ENCODE peak calls at places on chromosomes 7 and 10, in ten cellular contexts. One of them, this sample, is unnamed. For H3K27me3, the result is how much of the 10 kb centered on the place peaks cover.

GRCh38 chr10:133151528-133151927 is 8.5 kb upstream of the KNDC1 start:
- DNase-seq in adrenal gland: peak
- DNase-seq in adipocyte: no peak
- DNase-seq in spleen: no peak
- DNase-seq in RWPE2: no peak
- DNase-seq in AG04450: no peak
- DNase-seq in stomach: no peak
- DNase-seq in CD4-positive, CD25-positive, alpha-beta regulatory T cell: no peak
- DNase-seq in Panc1: no peak
- DNase-seq in cardiac muscle cell: no peak
- DNase-seq in this sample: no peak

GRCh38 chr7:75054744-75055527 is 18.7 kb downstream of the RCC1L start:
- DNase-seq in AG04450: peak
- DNase-seq in spleen: no peak
- DNase-seq in stomach: no peak
- DNase-seq in cardiac muscle cell: peak
- DNase-seq in Panc1: no peak
- DNase-seq in adipocyte: peak
- DNase-seq in RWPE2: no peak
- DNase-seq in adrenal gland: peak
- DNase-seq in CD4-positive, CD25-positive, alpha-beta regulatory T cell: no peak
- DNase-seq in this sample: no peak

GRCh38 chr10:66833861-66834260 is 92.0 kb upstream of the LRRTM3 start:
- DNase-seq in cardiac muscle cell: peak
- DNase-seq in spleen: no peak
- DNase-seq in CD4-positive, CD25-positive, alpha-beta regulatory T cell: no peak
- DNase-seq in stomach: no peak
- DNase-seq in adipocyte: no peak
- DNase-seq in RWPE2: no peak
- DNase-seq in AG04450: no peak
- DNase-seq in adrenal gland: no peak
- DNase-seq in Panc1: no peak
- DNase-seq in this sample: no peak

GRCh38 chr7:71482284-71482683 is 350.3 kb downstream of the GALNT17 start:
- DNase-seq in cardiac muscle cell: no peak
- DNase-seq in adrenal gland: no peak
- DNase-seq in CD4-positive, CD25-positive, alpha-beta regulatory T cell: no peak
- DNase-seq in spleen: no peak
- DNase-seq in RWPE2: no peak
- DNase-seq in stomach: no peak
- DNase-seq in adipocyte: no peak
- DNase-seq in AG04450: no peak
- DNase-seq in Panc1: no peak
- DNase-seq in this sample: no peak

GRCh38 chr7:66076459-66077329 is 1.1 kb downstream of the ASL start:
- DNase-seq in cardiac muscle cell: no peak
- DNase-seq in adipocyte: no peak
- DNase-seq in stomach: peak
- DNase-seq in spleen: peak
- DNase-seq in CD4-positive, CD25-positive, alpha-beta regulatory T cell: no peak
- DNase-seq in AG04450: no peak
- DNase-seq in adrenal gland: no peak
- DNase-seq in RWPE2: no peak
- DNase-seq in Panc1: no peak
- DNase-seq in this sample: peak

GRCh38 chr10:81288544-81288943 is 586.5 kb upstream of the NRG3 start:
- DNase-seq in stomach: no peak
- DNase-seq in adipocyte: no peak
- DNase-seq in RWPE2: no peak
- DNase-seq in adrenal gland: no peak
- DNase-seq in CD4-positive, CD25-positive, alpha-beta regulatory T cell: no peak
- DNase-seq in Panc1: no peak
- DNase-seq in cardiac muscle cell: no peak
- DNase-seq in AG04450: no peak
- DNase-seq in spleen: no peak
- DNase-seq in this sample: no peak

GRCh38 chr7:127571741-127572505 is 13.5 kb downstream of the GCC1 start:
- DNase-seq in adrenal gland: no peak
- DNase-seq in cardiac muscle cell: no peak
- DNase-seq in Panc1: no peak
- DNase-seq in CD4-positive, CD25-positive, alpha-beta regulatory T cell: no peak
- DNase-seq in AG04450: no peak
- DNase-seq in adipocyte: no peak
- DNase-seq in stomach: no peak
- DNase-seq in spleen: no peak
- DNase-seq in RWPE2: no peak
- DNase-seq in this sample: no peak

GRCh38 chr7:20828947-20829346 is 42.3 kb upstream of the SP8 start:
- DNase-seq in AG04450: no peak
- DNase-seq in RWPE2: no peak
- DNase-seq in adipocyte: no peak
- DNase-seq in stomach: no peak
- DNase-seq in cardiac muscle cell: no peak
- DNase-seq in adrenal gland: no peak
- DNase-seq in CD4-positive, CD25-positive, alpha-beta regulatory T cell: no peak
- DNase-seq in Panc1: no peak
- DNase-seq in spleen: no peak
- DNase-seq in this sample: no peak

GRCh38 chr10:128178319-128178937 is 52.2 kb upstream of the MKI67 start:
- DNase-seq in stomach: no peak
- DNase-seq in AG04450: no peak
- DNase-seq in adipocyte: no peak
- DNase-seq in RWPE2: no peak
- DNase-seq in adrenal gland: no peak
- DNase-seq in cardiac muscle cell: peak
- DNase-seq in Panc1: no peak
- DNase-seq in spleen: no peak
- DNase-seq in CD4-positive, CD25-positive, alpha-beta regulatory T cell: peak
- DNase-seq in this sample: no peak

GRCh38 chr10:76553700-76554470 is 1083.7 kb downstream of the KCNMA1 start:
- DNase-seq in AG04450: no peak
- DNase-seq in cardiac muscle cell: peak
- DNase-seq in RWPE2: no peak
- DNase-seq in spleen: no peak
- DNase-seq in CD4-positive, CD25-positive, alpha-beta regulatory T cell: no peak
- DNase-seq in Panc1: no peak
- DNase-seq in stomach: no peak
- DNase-seq in adrenal gland: no peak
- DNase-seq in adipocyte: no peak
- DNase-seq in this sample: no peak

GRCh38 chr7:108358553-108358952 is 97.7 kb downstream of the NRCAM start:
- DNase-seq in adipocyte: peak
- DNase-seq in AG04450: peak
- DNase-seq in CD4-positive, CD25-positive, alpha-beta regulatory T cell: no peak
- DNase-seq in spleen: no peak
- DNase-seq in cardiac muscle cell: peak
- DNase-seq in stomach: no peak
- DNase-seq in Panc1: peak
- DNase-seq in adrenal gland: no peak
- DNase-seq in RWPE2: no peak
- DNase-seq in this sample: no peak

GRCh38 chr7:140229591-140230516 is 53.1 kb upstream of the KDM7A start:
- DNase-seq in RWPE2: no peak
- DNase-seq in stomach: peak
- DNase-seq in spleen: peak
- DNase-seq in adrenal gland: no peak
- DNase-seq in AG04450: no peak
- DNase-seq in CD4-positive, CD25-positive, alpha-beta regulatory T cell: peak
- DNase-seq in adipocyte: peak
- DNase-seq in cardiac muscle cell: no peak
- DNase-seq in Panc1: no peak
- DNase-seq in this sample: no peak

GRCh38 chr7:7911339-7911738 is 57.3 kb upstream of the GLCCI1 start:
- DNase-seq in RWPE2: no peak
- DNase-seq in AG04450: peak
- DNase-seq in CD4-positive, CD25-positive, alpha-beta regulatory T cell: no peak
- DNase-seq in adrenal gland: no peak
- DNase-seq in stomach: no peak
- DNase-seq in adipocyte: peak
- DNase-seq in spleen: no peak
- DNase-seq in cardiac muscle cell: peak
- DNase-seq in Panc1: no peak
- DNase-seq in this sample: no peak

GRCh38 chr10:44334621-44335184 is 50.2 kb downstream of the CXCL12 start:
- DNase-seq in stomach: no peak
- DNase-seq in spleen: no peak
- DNase-seq in RWPE2: no peak
- DNase-seq in cardiac muscle cell: peak
- DNase-seq in AG04450: peak
- DNase-seq in adipocyte: peak
- DNase-seq in Panc1: no peak
- DNase-seq in adrenal gland: no peak
- DNase-seq in CD4-positive, CD25-positive, alpha-beta regulatory T cell: no peak
- DNase-seq in this sample: no peak

GRCh38 chr10:78134919-78135318 is 101.3 kb downstream of the RPS24 start:
- DNase-seq in AG04450: no peak
- DNase-seq in Panc1: no peak
- DNase-seq in spleen: no peak
- DNase-seq in adrenal gland: no peak
- DNase-seq in CD4-positive, CD25-positive, alpha-beta regulatory T cell: no peak
- DNase-seq in cardiac muscle cell: no peak
- DNase-seq in RWPE2: no peak
- DNase-seq in stomach: no peak
- DNase-seq in adipocyte: no peak
- DNase-seq in this sample: no peak

DNA sequence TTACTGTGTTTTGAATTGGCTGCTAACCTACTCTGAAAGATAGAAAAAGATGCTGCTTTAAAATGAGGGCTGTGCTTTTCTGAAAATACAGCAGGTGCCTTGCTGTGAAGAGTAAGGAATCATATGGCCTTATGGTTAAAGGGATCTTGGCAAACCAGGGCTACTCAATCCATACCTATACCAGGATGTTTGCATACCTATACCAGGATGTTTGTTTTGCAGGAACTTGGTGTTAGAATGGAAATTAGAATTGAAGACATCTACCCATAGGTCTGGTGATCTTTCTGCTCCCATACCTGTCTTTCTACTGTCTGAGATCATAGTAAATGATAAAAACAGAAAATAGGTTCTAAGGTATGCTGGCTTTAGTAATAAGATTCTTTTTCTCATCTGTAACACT is 200.2 kb upstream of the C7orf33 start:
- DNase-seq in adipocyte: no peak
- DNase-seq in Panc1: no peak
- DNase-seq in RWPE2: no peak
- DNase-seq in spleen: no peak
- DNase-seq in AG04450: no peak
- DNase-seq in cardiac muscle cell: no peak
- DNase-seq in adrenal gland: no peak
- DNase-seq in CD4-positive, CD25-positive, alpha-beta regulatory T cell: no peak
- DNase-seq in stomach: no peak
- DNase-seq in this sample: no peak
- H3K27me3 ChIP-seq in adipocyte: under half
- H3K27me3 ChIP-seq in Panc1: under half
- H3K27me3 ChIP-seq in RWPE2: under half
- H3K27me3 ChIP-seq in spleen: under half
- H3K27me3 ChIP-seq in AG04450: under half
- H3K27me3 ChIP-seq in cardiac muscle cell: under half
- H3K27me3 ChIP-seq in adrenal gland: under half
- H3K27me3 ChIP-seq in CD4-positive, CD25-positive, alpha-beta regulatory T cell: under half
- H3K27me3 ChIP-seq in stomach: under half
- H3K27me3 ChIP-seq in this sample: under half

DNA sequence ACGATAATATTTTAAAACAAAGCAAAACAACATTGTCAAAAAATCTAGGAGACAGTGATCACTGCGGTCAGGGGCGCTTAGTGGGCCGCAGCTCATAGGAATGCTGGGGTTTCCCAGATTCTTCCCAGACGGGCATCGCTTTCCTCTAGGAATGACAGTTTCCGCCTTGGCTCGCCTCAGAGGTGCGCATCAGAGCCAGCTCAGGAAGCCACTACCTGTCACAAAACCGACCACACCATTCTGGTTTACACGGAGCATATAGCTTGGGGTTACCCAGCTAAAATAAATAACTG is 292.6 kb upstream of the NFE2L3 start:
- DNase-seq in adipocyte: no peak
- DNase-seq in cardiac muscle cell: no peak
- DNase-seq in adrenal gland: no peak
- DNase-seq in Panc1: no peak
- DNase-seq in AG04450: no peak
- DNase-seq in stomach: no peak
- DNase-seq in CD4-positive, CD25-positive, alpha-beta regulatory T cell: no peak
- DNase-seq in RWPE2: no peak
- DNase-seq in spleen: no peak
- DNase-seq in this sample: no peak
- H3K27me3 ChIP-seq in adipocyte: under half
- H3K27me3 ChIP-seq in cardiac muscle cell: under half
- H3K27me3 ChIP-seq in adrenal gland: half or more
- H3K27me3 ChIP-seq in Panc1: under half
- H3K27me3 ChIP-seq in AG04450: under half
- H3K27me3 ChIP-seq in stomach: half or more
- H3K27me3 ChIP-seq in CD4-positive, CD25-positive, alpha-beta regulatory T cell: half or more
- H3K27me3 ChIP-seq in RWPE2: under half
- H3K27me3 ChIP-seq in spleen: half or more
- H3K27me3 ChIP-seq in this sample: under half

DNA sequence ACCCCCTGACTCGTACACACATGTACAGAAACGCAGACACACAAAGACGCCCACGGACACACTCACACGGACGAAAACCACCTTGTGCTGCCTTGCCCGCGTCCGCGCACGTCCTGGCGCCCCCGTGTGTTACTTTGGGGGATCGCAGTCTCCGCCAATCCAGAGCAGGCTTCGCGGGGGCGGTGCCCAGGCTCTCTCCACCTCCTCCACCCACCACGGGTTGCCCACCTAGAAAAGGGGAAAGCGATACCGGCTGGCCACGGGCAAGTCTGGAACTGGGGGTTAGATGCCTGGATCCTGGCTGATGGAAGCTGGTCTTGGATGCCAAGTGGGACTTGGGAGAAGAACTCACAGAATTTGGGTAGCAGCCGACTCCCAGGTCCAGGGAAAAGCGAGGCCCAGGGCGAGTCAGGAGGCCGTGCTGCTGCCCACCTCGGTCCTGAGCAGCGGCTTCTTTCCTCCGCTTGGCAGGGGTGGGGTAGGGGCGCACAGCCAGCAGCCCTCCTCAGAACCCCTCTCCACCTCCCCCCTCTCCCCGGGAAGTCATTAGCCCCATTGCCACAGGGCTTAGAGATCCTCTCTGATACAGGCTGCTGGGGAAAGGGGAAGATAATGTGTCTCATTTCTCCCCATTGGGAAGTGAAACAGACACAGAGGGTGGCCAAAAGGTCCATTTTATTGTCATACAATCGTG is 4.6 kb upstream of the VGF start:
- DNase-seq in spleen: peak
- DNase-seq in adrenal gland: peak
- DNase-seq in AG04450: no peak
- DNase-seq in stomach: peak
- DNase-seq in Panc1: no peak
- DNase-seq in adipocyte: peak
- DNase-seq in CD4-positive, CD25-positive, alpha-beta regulatory T cell: peak
- DNase-seq in RWPE2: no peak
- DNase-seq in cardiac muscle cell: peak
- DNase-seq in this sample: peak
- H3K27me3 ChIP-seq in spleen: half or more
- H3K27me3 ChIP-seq in adrenal gland: half or more
- H3K27me3 ChIP-seq in AG04450: under half
- H3K27me3 ChIP-seq in stomach: half or more
- H3K27me3 ChIP-seq in Panc1: under half
- H3K27me3 ChIP-seq in adipocyte: half or more
- H3K27me3 ChIP-seq in CD4-positive, CD25-positive, alpha-beta regulatory T cell: half or more
- H3K27me3 ChIP-seq in RWPE2: half or more
- H3K27me3 ChIP-seq in cardiac muscle cell: half or more
- H3K27me3 ChIP-seq in this sample: half or more

GRCh38 chr7:2484868-2485267 is 8.7 kb upstream of the GRIFIN start:
- DNase-seq in cardiac muscle cell: no peak
- DNase-seq in adipocyte: no peak
- DNase-seq in RWPE2: no peak
- DNase-seq in spleen: no peak
- DNase-seq in stomach: no peak
- DNase-seq in CD4-positive, CD25-positive, alpha-beta regulatory T cell: no peak
- DNase-seq in adrenal gland: no peak
- DNase-seq in AG04450: no peak
- DNase-seq in Panc1: no peak
- DNase-seq in this sample: peak
- H3K27me3 ChIP-seq in cardiac muscle cell: under half
- H3K27me3 ChIP-seq in adipocyte: under half
- H3K27me3 ChIP-seq in RWPE2: under half
- H3K27me3 ChIP-seq in spleen: under half
- H3K27me3 ChIP-seq in stomach: under half
- H3K27me3 ChIP-seq in CD4-positive, CD25-positive, alpha-beta regulatory T cell: under half
- H3K27me3 ChIP-seq in adrenal gland: under half
- H3K27me3 ChIP-seq in AG04450: under half
- H3K27me3 ChIP-seq in Panc1: under half
- H3K27me3 ChIP-seq in this sample: under half

This sample was measured in HL-60.